ENCODE peak calls at places on chromosomes 11 and 22, in four cellular contexts. One of them, this sample, is unnamed.

GRCh38 chr11:47433991-47434786 is 8.0 kb upstream of the PSMC3 start:
- DNase-seq in HuH-7: no peak
- DNase-seq in memory B cell: no peak
- DNase-seq in AG08395: peak
- DNase-seq in this sample: no peak

GRCh38 chr11:45400594-45400993 is 114.5 kb upstream of the SYT13 start:
- DNase-seq in HuH-7: no peak
- DNase-seq in memory B cell: no peak
- DNase-seq in AG08395: peak
- DNase-seq in this sample: no peak

GRCh38 chr11:26676641-26677040 is 45.2 kb downstream of the SLC5A12 start:
- DNase-seq in HuH-7: no peak
- DNase-seq in memory B cell: no peak
- DNase-seq in AG08395: no peak
- DNase-seq in this sample: no peak

GRCh38 chr11:84212467-84213390 is 926.6 kb upstream of the CCDC90B start:
- DNase-seq in HuH-7: no peak
- DNase-seq in memory B cell: no peak
- DNase-seq in AG08395: no peak
- DNase-seq in this sample: no peak

GRCh38 chr22:30398685-30399680 is 2.2 kb downstream of the SEC14L2 start:
- DNase-seq in HuH-7: no peak
- DNase-seq in memory B cell: no peak
- DNase-seq in AG08395: peak
- DNase-seq in this sample: no peak

GRCh38 chr22:46653596-46653995 is 33.4 kb downstream of the GRAMD4 start:
- DNase-seq in HuH-7: no peak
- DNase-seq in memory B cell: no peak
- DNase-seq in AG08395: no peak
- DNase-seq in this sample: no peak

GRCh38 chr11:69445131-69445470 is 36.4 kb upstream of the LINC01488 start:
- DNase-seq in HuH-7: no peak
- DNase-seq in memory B cell: no peak
- DNase-seq in AG08395: no peak
- DNase-seq in this sample: no peak

GRCh38 chr11:134559617-134559992 is 147.6 kb upstream of the B3GAT1 start:
- DNase-seq in HuH-7: no peak
- DNase-seq in memory B cell: peak
- DNase-seq in AG08395: no peak
- DNase-seq in this sample: no peak

GRCh38 chr11:60242607-60243292 is at the start of gene MS4A4E:
- DNase-seq in HuH-7: no peak
- DNase-seq in memory B cell: no peak
- DNase-seq in AG08395: no peak
- DNase-seq in this sample: no peak

GRCh38 chr11:130449996-130450419 is 1.6 kb downstream of the ADAMTS15 start:
- DNase-seq in HuH-7: no peak
- DNase-seq in memory B cell: no peak
- DNase-seq in AG08395: no peak
- DNase-seq in this sample: peak

GRCh38 chr22:42811510-42811909 is 45.6 kb downstream of the ARFGAP3 start:
- DNase-seq in HuH-7: no peak
- DNase-seq in memory B cell: no peak
- DNase-seq in AG08395: no peak
- DNase-seq in this sample: no peak

GRCh38 chr22:32177221-32177765 is 18.2 kb upstream of the C22orf42 start:
- DNase-seq in HuH-7: no peak
- DNase-seq in memory B cell: no peak
- DNase-seq in AG08395: no peak
- DNase-seq in this sample: no peak

GRCh38 chr22:46099740-46100139 is 50.6 kb upstream of the PPARA start:
- DNase-seq in HuH-7: no peak
- DNase-seq in memory B cell: no peak
- DNase-seq in AG08395: no peak
- DNase-seq in this sample: no peak

GRCh38 chr11:11230802-11231562 is 122.1 kb downstream of the CSNK2A3 start:
- DNase-seq in HuH-7: peak
- DNase-seq in memory B cell: no peak
- DNase-seq in AG08395: no peak
- DNase-seq in this sample: peak

GRCh38 chr11:47453365-47453764 is 4.4 kb upstream of the RAPSN start:
- DNase-seq in HuH-7: no peak
- DNase-seq in memory B cell: no peak
- DNase-seq in AG08395: no peak
- DNase-seq in this sample: no peak

GRCh38 chr11:127000291-127000968 is at the start of gene KIRREL3:
- DNase-seq in HuH-7: no peak
- DNase-seq in memory B cell: no peak
- DNase-seq in AG08395: peak
- DNase-seq in this sample: no peak

GRCh38 chr11:66849501-66850234 is 6.4 kb downstream of the RCE1 start:
- DNase-seq in HuH-7: no peak
- DNase-seq in memory B cell: no peak
- DNase-seq in AG08395: no peak
- DNase-seq in this sample: no peak

GRCh38 chr22:41524283-41524682 is 20.0 kb downstream of the POLR3H start:
- DNase-seq in HuH-7: no peak
- DNase-seq in memory B cell: no peak
- DNase-seq in AG08395: no peak
- DNase-seq in this sample: no peak

GRCh38 chr11:93850585-93851018 is at the start of gene VSTM5:
- DNase-seq in HuH-7: no peak
- DNase-seq in memory B cell: no peak
- DNase-seq in AG08395: no peak
- DNase-seq in this sample: no peak

GRCh38 chr22:45064313-45065268 is 54.8 kb upstream of the PHF21B start:
- DNase-seq in HuH-7: no peak
- DNase-seq in memory B cell: no peak
- DNase-seq in AG08395: peak
- DNase-seq in this sample: peak

GRCh38 chr11:34594603-34595002 is 26.3 kb upstream of the EHF start:
- DNase-seq in HuH-7: no peak
- DNase-seq in memory B cell: no peak
- DNase-seq in AG08395: no peak
- DNase-seq in this sample: no peak

This sample was measured in K562.